ENCODE peak calls at places on chromosomes 1 and 21, in seven cellular contexts. Z is GM12878, W is IMR-90, T is HepG2, D is K562, U is SK-N-SH, E is H1. K is an unnamed sample.

GRCh38 chr1:186531561-186532165 is 70.7 kb upstream of the PDC start:
- DNase-seq in T (no peak), Z (no peak), E (no peak), W (peak), U (no peak), D (no peak), K (no peak)

GRCh38 chr1:209086486-209087192 is 496.9 kb upstream of the CAMK1G start:
- DNase-seq in E (no peak), U (no peak), D (no peak), Z (peak), W (no peak), T (no peak), K (no peak)

GRCh38 chr21:46421756-46422555 is 36.7 kb upstream of the DIP2A start:
- DNase-seq in D (no peak), E (no peak), T (no peak), Z (no peak), U (no peak), W (no peak), K (no peak)

GRCh38 chr21:31802331-31802730 is 70.4 kb upstream of the SCAF4 start:
- DNase-seq in Z (no peak), T (no peak), U (no peak), E (no peak), D (no peak), W (no peak), K (no peak)

GRCh38 chr1:58652351-58653184 is 47.3 kb downstream of the MYSM1 start:
- DNase-seq in T (peak), Z (peak), D (peak), W (peak), E (no peak), U (peak), K (peak)

GRCh38 chr1:113782451-113782850 is 23.2 kb upstream of the PHTF1 start:
- DNase-seq in Z (no peak), T (no peak), E (no peak), W (peak), D (no peak), U (no peak), K (no peak)

GRCh38 chr1:48371598-48371997 is 100.4 kb downstream of the SPATA6 start:
- DNase-seq in D (no peak), E (no peak), U (no peak), T (no peak), W (no peak), Z (no peak), K (no peak)

GRCh38 chr1:53069663-53070327 is 7.8 kb downstream of the PODN start:
- DNase-seq in E (no peak), Z (no peak), D (no peak), W (no peak), U (peak), T (no peak), K (no peak)

GRCh38 chr1:2093055-2093454 is 42.8 kb downstream of the PRKCZ start:
- DNase-seq in Z (no peak), T (no peak), D (no peak), W (no peak), U (no peak), E (no peak), K (no peak)

GRCh38 chr1:240462277-240462676 is 149.7 kb downstream of the GREM2 start:
- DNase-seq in W (no peak), D (no peak), T (no peak), U (no peak), E (no peak), Z (no peak), K (no peak)

GRCh38 chr1:156957634-156958033 is 37.2 kb downstream of the LRRC71 start:
- DNase-seq in T (no peak), D (no peak), Z (no peak), W (no peak), E (no peak), U (no peak), K (no peak)

GRCh38 chr1:39694026-39694425 is 2.8 kb upstream of the HPCAL4 start:
- DNase-seq in E (no peak), Z (no peak), T (no peak), W (no peak), U (no peak), D (no peak), K (no peak)

GRCh38 chr1:42290130-42290529 is 44.9 kb downstream of the FOXJ3 start:
- DNase-seq in T (no peak), D (no peak), U (no peak), Z (no peak), E (no peak), W (peak), K (no peak)

GRCh38 chr21:34105947-34106541 is 32.7 kb downstream of the MRPS6 start:
- DNase-seq in T (no peak), U (no peak), Z (no peak), D (no peak), E (no peak), W (no peak), K (no peak)

GRCh38 chr1:217919683-217920502 is 288.7 kb downstream of the SPATA17 start:
- DNase-seq in W (no peak), T (no peak), E (no peak), D (no peak), U (no peak), Z (no peak), K (no peak)

GRCh38 chr1:44073528-44073927 is 42.3 kb upstream of the SLC6A9 start:
- DNase-seq in E (no peak), U (no peak), W (no peak), Z (no peak), D (no peak), T (no peak), K (no peak)

GRCh38 chr1:204692320-204692851 is 6.8 kb upstream of the LRRN2 start:
- DNase-seq in E (no peak), U (peak), Z (no peak), W (no peak), D (no peak), T (no peak), K (no peak)

GRCh38 chr1:86741947-86742572 is 37.7 kb downstream of the SH3GLB1 start:
- DNase-seq in D (peak), E (no peak), W (peak), Z (no peak), U (peak), T (peak), K (peak)

GRCh38 chr1:180353930-180354329 is 123.9 kb downstream of the LHX4 start:
- DNase-seq in U (peak), W (no peak), E (peak), T (no peak), D (no peak), Z (no peak), K (no peak)

GRCh38 chr1:26317612-26318337 is at the start of gene CD52:
- DNase-seq in D (peak), T (no peak), Z (peak), E (no peak), U (no peak), W (no peak), K (no peak)

GRCh38 chr1:76786232-76786631 is 81.0 kb upstream of the ST6GALNAC5 start:
- DNase-seq in U (no peak), D (no peak), T (no peak), W (no peak), E (no peak), Z (no peak), K (no peak)

GRCh38 chr1:16727190-16728111 is 12.9 kb upstream of the RNU1-4 start:
- DNase-seq in E (peak), Z (peak), U (peak), W (peak), D (peak), T (peak), K (peak)

GRCh38 chr1:245262876-245263625 is 108.3 kb downstream of the KIF26B start:
- DNase-seq in D (no peak), E (no peak), T (no peak), W (no peak), U (no peak), Z (no peak), K (no peak)

GRCh38 chr1:62175568-62176179 is 19.0 kb upstream of the L1TD1 start:
- DNase-seq in Z (no peak), E (no peak), T (peak), U (peak), D (peak), W (peak), K (no peak)
- TF ChIP-seq USF2 in Z (no peak), E (no peak), T (no peak), U (no peak), D (no peak), W (no peak), K (no peak)

DNA sequence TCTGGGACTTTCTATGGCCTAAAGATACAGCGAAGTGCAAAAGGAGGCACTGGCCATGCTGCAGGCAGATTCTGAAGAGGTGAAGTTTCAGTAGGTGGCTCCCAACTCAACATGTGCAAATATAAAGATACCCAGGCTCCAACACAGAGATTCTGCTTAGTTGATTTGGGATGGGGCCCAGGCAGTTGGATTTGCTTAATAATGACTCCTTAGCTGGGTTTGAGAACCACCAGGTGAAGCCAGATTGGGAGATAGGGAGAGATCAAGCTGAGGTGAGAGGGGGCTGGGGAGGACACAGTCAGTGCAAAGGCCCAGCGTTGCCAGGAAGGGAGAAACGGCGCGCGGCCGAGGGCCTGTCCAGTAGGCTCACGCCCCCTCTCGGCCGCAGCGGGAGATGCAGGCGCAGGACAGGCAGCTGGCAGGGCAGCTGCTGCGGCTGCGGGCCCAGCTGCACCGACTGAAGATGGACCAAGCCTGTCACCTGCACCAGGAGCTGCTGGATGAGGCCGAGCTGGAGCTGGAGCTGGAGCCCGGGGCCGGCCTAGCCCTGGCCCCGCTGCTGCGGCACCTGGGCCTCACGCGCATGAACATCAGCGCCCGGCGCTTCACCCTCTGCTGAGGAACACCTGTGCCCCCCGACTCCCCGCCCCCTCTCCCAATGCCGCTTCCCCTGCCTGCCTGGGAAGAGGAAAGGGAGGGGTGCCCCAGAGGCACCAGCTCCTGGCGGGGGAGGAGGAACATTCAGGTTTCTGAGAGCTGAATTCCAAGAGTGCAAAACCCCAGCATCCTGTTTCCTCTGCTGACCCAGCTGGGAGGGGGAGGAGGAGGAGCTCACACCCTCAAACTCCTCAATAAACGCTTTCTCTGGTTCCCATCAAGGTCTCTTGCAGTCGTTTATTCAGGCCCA is 1.2 kb downstream of the FAM167B start:
- DNase-seq in Z (no peak), U (peak), W (peak), E (peak), D (peak), T (peak), K (peak)
- H3K4me2 ChIP-seq in Z (peak), U (no peak), W (no peak), E (peak), D (peak), T (peak), K (peak)

GRCh38 chr1:212685429-212685828 is 14.2 kb downstream of the BATF3 start:
- DNase-seq in E (no peak), D (no peak), W (no peak), T (no peak), U (no peak), Z (no peak), K (no peak)

GRCh38 chr1:212684511-212685090 is 15.0 kb downstream of the BATF3 start:
- DNase-seq in U (no peak), W (no peak), T (no peak), D (no peak), E (no peak), Z (no peak), K (no peak)

GRCh38 chr1:212684076-212684475 is 15.6 kb downstream of the BATF3 start:
- DNase-seq in E (no peak), W (peak), D (no peak), U (no peak), T (no peak), Z (no peak), K (no peak)

GRCh38 chr1:212680691-212681090 is 18.9 kb downstream of the BATF3 start:
- DNase-seq in Z (no peak), U (no peak), W (no peak), E (no peak), D (no peak), T (peak), K (no peak)

DNA sequence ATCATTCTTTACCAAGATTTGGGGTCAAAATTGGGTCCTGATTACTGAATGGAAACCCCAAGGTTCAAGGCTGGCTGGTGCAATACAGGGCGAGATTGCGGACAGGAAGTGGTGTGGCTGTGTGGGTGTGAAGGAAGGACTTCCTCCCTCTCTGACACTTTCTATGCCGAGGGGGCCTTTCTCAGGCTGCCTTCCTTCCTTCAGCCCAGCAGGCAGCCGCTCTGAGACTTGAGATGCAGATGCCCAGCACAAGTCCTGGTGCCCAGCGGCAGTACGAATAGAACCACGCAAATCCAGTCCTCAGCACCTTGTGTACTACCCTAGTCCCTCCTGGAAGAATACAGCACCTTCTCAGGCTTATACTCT is 16.3 kb downstream of the BATF3 start:
- DNase-seq in U (no peak), D (no peak), Z (peak), T (no peak), E (no peak), W (no peak), K (no peak)
- TF ChIP-seq RAD21 in U (no peak), D (no peak), Z (no peak), T (no peak), E (no peak), W (no peak), K (no peak)

GRCh38 chr1:184970691-184971161 is 3.6 kb downstream of the NIBAN1 start:
- DNase-seq in Z (no peak), E (no peak), W (peak), T (no peak), D (no peak), U (no peak), K (no peak)

GRCh38 chr1:184971522-184972265 is 2.6 kb downstream of the NIBAN1 start:
- DNase-seq in Z (no peak), T (no peak), W (no peak), D (no peak), U (no peak), E (no peak), K (no peak)

GRCh38 chr1:184967045-184967444 is 7.3 kb downstream of the NIBAN1 start:
- DNase-seq in D (no peak), Z (no peak), T (no peak), W (no peak), E (no peak), U (no peak), K (no peak)

DNA sequence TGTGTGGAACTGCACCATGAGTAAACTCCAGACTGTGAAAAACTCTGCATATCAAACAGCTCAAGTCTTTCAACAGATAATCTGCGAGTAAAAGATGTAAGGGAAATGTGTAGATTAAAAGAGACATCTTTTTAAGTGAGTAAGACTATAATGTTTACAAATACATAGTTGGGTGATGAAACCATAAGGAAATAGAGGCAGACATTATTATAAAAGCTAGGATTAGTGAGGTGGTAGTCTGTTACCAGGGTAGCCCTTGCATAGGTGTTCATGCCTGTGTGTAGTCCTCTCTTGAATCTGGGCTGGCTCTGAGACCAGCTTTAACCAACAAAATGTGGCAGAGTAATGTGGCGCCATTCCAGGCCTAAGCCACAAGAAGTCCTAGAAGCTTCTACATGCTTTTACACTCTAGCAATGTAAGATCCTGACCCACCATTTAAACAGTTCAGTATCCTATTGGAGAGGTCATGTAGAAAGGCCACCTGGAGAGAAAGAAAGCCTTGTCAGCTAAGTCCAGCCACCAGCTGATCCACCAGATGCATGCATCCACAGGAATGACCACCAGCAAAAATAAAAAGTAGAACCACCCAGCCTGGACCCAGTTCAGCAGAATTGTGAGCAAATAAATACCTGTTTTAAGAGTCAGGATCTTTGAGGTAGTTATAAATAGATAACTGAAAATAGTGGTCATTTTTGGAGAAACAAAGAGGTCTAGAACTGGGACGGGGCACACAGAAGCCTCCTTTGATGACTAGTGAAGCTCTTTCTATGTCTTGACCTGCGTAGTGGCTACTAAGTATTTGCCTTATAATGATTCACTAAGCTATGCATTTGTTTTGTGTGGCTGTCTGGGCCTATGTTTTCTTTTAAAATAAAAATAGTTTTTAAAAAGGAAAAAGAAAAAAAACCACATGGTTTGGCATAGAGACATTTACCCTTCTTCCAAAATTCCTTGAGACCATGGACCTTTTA is 8.1 kb downstream of the NIBAN1 start:
- DNase-seq in W (no peak), Z (no peak), T (no peak), D (no peak), E (no peak), U (no peak), K (no peak)
- TF ChIP-seq USF2 in W (no peak), Z (no peak), T (no peak), D (no peak), E (no peak), U (no peak), K (no peak)

GRCh38 chr1:109877776-109878175 is 32.9 kb upstream of the CSF1 start:
- DNase-seq in T (no peak), Z (no peak), E (no peak), D (no peak), U (no peak), W (no peak), K (no peak)
- H3K4me2 ChIP-seq in T (peak), Z (no peak), E (peak), D (no peak), U (peak), W (peak), K (peak)

GRCh38 chr1:165857046-165857801 is 29.8 kb downstream of the UCK2 start:
- DNase-seq in U (no peak), T (peak), E (no peak), W (peak), Z (no peak), D (no peak), K (peak)
- TF ChIP-seq RAD21 in U (no peak), T (no peak), E (no peak), W (no peak), Z (no peak), D (no peak), K (no peak)

GRCh38 chr1:192749349-192749748 is 59.5 kb upstream of the RGS2 start:
- DNase-seq in W (no peak), U (no peak), E (no peak), T (no peak), D (no peak), Z (no peak), K (no peak)

GRCh38 chr1:192747305-192747704 is 61.5 kb upstream of the RGS2 start:
- DNase-seq in D (no peak), T (no peak), U (no peak), E (no peak), Z (no peak), W (peak), K (no peak)

GRCh38 chr1:192751260-192751659 is 57.6 kb upstream of the RGS2 start:
- DNase-seq in W (no peak), T (no peak), U (no peak), D (no peak), Z (no peak), E (no peak), K (no peak)

GRCh38 chr1:192747942-192748341 is 60.9 kb upstream of the RGS2 start:
- DNase-seq in E (no peak), T (no peak), D (no peak), W (peak), Z (no peak), U (peak), K (peak)
- TF ChIP-seq USF2 in E (no peak), T (no peak), D (no peak), W (no peak), Z (no peak), U (no peak), K (no peak)

DNA sequence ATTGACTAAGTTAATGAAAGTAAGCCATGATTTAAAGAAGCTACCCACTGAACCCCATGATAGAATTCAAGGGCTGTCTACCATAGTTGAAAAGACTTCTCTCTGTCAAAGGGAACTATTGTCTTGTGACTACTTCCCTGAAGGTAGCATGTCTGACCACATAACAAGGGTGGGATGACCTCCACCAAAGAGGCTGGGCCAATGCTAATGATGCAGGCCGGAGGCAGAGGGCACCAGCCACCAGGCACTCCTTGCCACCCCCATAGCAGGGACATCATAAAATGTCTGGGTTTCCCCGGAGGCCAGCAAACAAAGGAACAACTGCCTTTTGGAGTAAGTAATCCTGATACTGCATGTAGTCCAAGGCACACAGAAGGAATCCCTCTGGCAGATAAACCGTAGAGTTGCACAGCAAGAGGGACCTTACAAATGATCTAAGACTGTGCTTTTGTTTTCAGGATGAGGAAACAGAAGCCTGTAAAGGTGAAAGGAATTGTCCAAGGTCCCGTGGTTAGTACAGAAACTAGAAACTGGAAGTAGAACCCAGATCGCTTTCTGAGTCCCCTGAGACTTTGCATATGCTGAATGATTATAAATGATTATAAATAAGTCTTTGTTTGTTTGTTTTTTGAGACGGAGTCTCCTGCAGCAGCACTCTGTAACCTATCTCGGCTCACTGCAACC is 33.5 kb upstream of the ITPKB start:
- DNase-seq in W (no peak), T (no peak), Z (peak), D (no peak), U (no peak), E (no peak), K (no peak)
- H3K4me2 ChIP-seq in W (no peak), T (no peak), Z (peak), D (no peak), U (no peak), E (no peak), K (no peak)

DNA sequence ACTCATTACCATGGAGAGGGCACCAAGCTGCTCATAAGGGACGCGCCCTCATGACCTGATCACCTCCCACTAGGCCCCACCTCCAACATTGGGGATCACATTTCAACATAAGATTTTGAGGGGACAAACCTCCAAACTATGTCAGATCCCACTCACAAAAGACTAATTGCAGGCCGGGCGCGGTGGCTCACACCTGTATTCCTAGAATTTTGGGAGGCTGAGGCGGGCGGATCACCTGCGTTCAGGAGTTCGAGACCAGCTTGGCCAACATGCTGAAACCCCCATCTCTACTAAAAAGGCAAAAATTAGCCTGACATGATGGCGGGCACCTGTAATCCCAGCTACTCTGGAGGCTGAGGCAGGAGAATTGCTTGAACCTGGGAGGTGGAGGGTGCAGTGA is 228.7 kb downstream of the CRB1 start:
- DNase-seq in Z (no peak), U (no peak), T (no peak), D (no peak), E (no peak), W (no peak), K (no peak)
- TF ChIP-seq RAD21 in Z (no peak), U (no peak), T (no peak), D (no peak), E (no peak), W (no peak), K (no peak)

K was measured in A549.